ENCODE peak calls at places on chromosome 1, in five cellular contexts. One of them, this sample, is unnamed.
A peak's percentile ranks its signal among the peaks of the same experiment; 100 is the strongest.

GRCh38 chr1:41562328-41562727 is 77.8 kb upstream of the EDN2 start:
- DNase-seq in effector CD4-positive, alpha-beta T cell: no peak
- DNase-seq in GF-D8: no peak
- DNase-seq in HS-5: no peak
- DNase-seq in occipital lobe: no peak
- DNase-seq in this sample: no peak

GRCh38 chr1:206000641-206001339 is 2.4 kb downstream of the RAB7B start:
- DNase-seq in occipital lobe: no peak
- DNase-seq in effector CD4-positive, alpha-beta T cell: no peak
- DNase-seq in HS-5: no peak
- DNase-seq in GF-D8: no peak
- DNase-seq in this sample: no peak

GRCh38 chr1:58885998-58886397 is 102.2 kb upstream of the JUN start:
- DNase-seq in GF-D8: no peak
- DNase-seq in occipital lobe: peak; percentile 30
- DNase-seq in HS-5: no peak
- DNase-seq in effector CD4-positive, alpha-beta T cell: no peak
- DNase-seq in this sample: no peak

GRCh38 chr1:42240964-42241755 is 76.6 kb upstream of the GUCA2A start:
- DNase-seq in HS-5: no peak
- DNase-seq in occipital lobe: no peak
- DNase-seq in GF-D8: no peak
- DNase-seq in effector CD4-positive, alpha-beta T cell: no peak
- DNase-seq in this sample: no peak

GRCh38 chr1:23660671-23661070 is 30.9 kb upstream of the RPL11 start:
- DNase-seq in effector CD4-positive, alpha-beta T cell: no peak
- DNase-seq in GF-D8: no peak
- DNase-seq in occipital lobe: no peak
- DNase-seq in HS-5: no peak
- DNase-seq in this sample: no peak

GRCh38 chr1:177913762-177914540 is 55.9 kb downstream of the SEC16B start:
- DNase-seq in occipital lobe: no peak
- DNase-seq in GF-D8: no peak
- DNase-seq in effector CD4-positive, alpha-beta T cell: no peak
- DNase-seq in HS-5: no peak
- DNase-seq in this sample: no peak

GRCh38 chr1:91138959-91139358 is 117.1 kb upstream of the ZNF644 start:
- DNase-seq in GF-D8: no peak
- DNase-seq in HS-5: no peak
- DNase-seq in effector CD4-positive, alpha-beta T cell: no peak
- DNase-seq in occipital lobe: no peak
- DNase-seq in this sample: no peak

GRCh38 chr1:236870721-236871120 is 75.6 kb downstream of the MTR start:
- DNase-seq in HS-5: no peak
- DNase-seq in effector CD4-positive, alpha-beta T cell: no peak
- DNase-seq in occipital lobe: no peak
- DNase-seq in GF-D8: peak; percentile 66
- DNase-seq in this sample: no peak

This sample was measured in epithelial cell of proximal tubule.